ENCODE peak calls at places on chromosomes 11 and 22, in nine cellular contexts. L, S, E, I, B, Q, P, J and R are unnamed samples.

GRCh38 chr22:38202437-38203089 is 769 bp downstream of the MAFF start:
- DNase-seq in L (peak; percentile 89), S (peak; percentile 92), E (peak; percentile 69), I (peak; percentile 65), B (no peak), Q (peak; percentile 86), P (peak; percentile 92), J (peak; percentile 35), R (peak; percentile 96)

GRCh38 chr22:31627223-31627731 is 34.7 kb downstream of the PISD start:
- DNase-seq in L (no peak), S (no peak), E (no peak), I (no peak), B (no peak), Q (no peak), P (no peak), J (no peak), R (peak; percentile 39)

GRCh38 chr11:71272161-71272560 is 19.8 kb upstream of the SHANK2 start:
- DNase-seq in L (no peak), S (no peak), E (no peak), I (no peak), B (no peak), Q (no peak), P (no peak), J (no peak), R (no peak)

GRCh38 chr22:25008666-25009065 is 56.1 kb downstream of the KIAA1671 start:
- DNase-seq in L (no peak), S (no peak), E (no peak), I (no peak), B (no peak), Q (no peak), P (no peak), J (no peak), R (no peak)

GRCh38 chr11:85845052-85845631 is 10.0 kb upstream of the CCDC83 start:
- DNase-seq in L (no peak), S (peak; percentile 51), E (no peak), I (no peak), B (no peak), Q (no peak), P (no peak), J (no peak), R (no peak)

GRCh38 chr22:50621491-50621880 is 6.5 kb downstream of the ARSA start:
- DNase-seq in L (no peak), S (no peak), E (peak; percentile 85), I (peak; percentile 64), B (no peak), Q (peak; percentile 30), P (no peak), J (no peak), R (no peak)

GRCh38 chr11:33375688-33376311 is 118.6 kb downstream of the HIPK3 start:
- DNase-seq in L (no peak), S (peak; percentile 17), E (peak; percentile 34), I (no peak), B (no peak), Q (peak; percentile 75), P (no peak), J (no peak), R (peak; percentile 41)

GRCh38 chr11:126090452-126090851 is 27.8 kb upstream of the CDON start:
- DNase-seq in L (no peak), S (no peak), E (no peak), I (no peak), B (no peak), Q (no peak), P (no peak), J (no peak), R (no peak)

GRCh38 chr11:104402812-104403521 is 239.0 kb upstream of the PDGFD start:
- DNase-seq in L (no peak), S (no peak), E (no peak), I (no peak), B (no peak), Q (no peak), P (no peak), J (no peak), R (no peak)

GRCh38 chr11:122850076-122850631 is 11.9 kb downstream of the CRTAM start:
- DNase-seq in L (no peak), S (peak; percentile 67), E (peak; percentile 37), I (peak; percentile 56), B (no peak), Q (peak; percentile 74), P (no peak), J (no peak), R (peak; percentile 52)

GRCh38 chr22:24185001-24185500 is 3.8 kb downstream of the SUSD2 start:
- DNase-seq in L (no peak), S (no peak), E (no peak), I (no peak), B (no peak), Q (no peak), P (peak; percentile 44), J (no peak), R (no peak)

GRCh38 chr22:29041408-29041807 is 20.2 kb downstream of the C22orf31 start:
- DNase-seq in L (no peak), S (peak; percentile 80), E (no peak), I (no peak), B (no peak), Q (no peak), P (no peak), J (no peak), R (peak; percentile 73)

GRCh38 chr11:71103266-71103665 is 149.1 kb downstream of the SHANK2 start:
- DNase-seq in L (no peak), S (no peak), E (no peak), I (no peak), B (no peak), Q (no peak), P (no peak), J (no peak), R (peak; percentile 59)

GRCh38 chr11:64138413-64138812 is 27.5 kb downstream of the MACROD1 start:
- DNase-seq in L (no peak), S (no peak), E (no peak), I (no peak), B (no peak), Q (peak; percentile 35), P (no peak), J (no peak), R (no peak)

GRCh38 chr11:96794152-96794551 is 404.3 kb downstream of the JRKL start:
- DNase-seq in L (no peak), S (no peak), E (peak; percentile 2), I (no peak), B (no peak), Q (no peak), P (no peak), J (no peak), R (no peak)

GRCh38 chr22:38727530-38728451 is 22.0 kb downstream of the GTPBP1 start:
- DNase-seq in L (no peak), S (no peak), E (no peak), I (no peak), B (no peak), Q (no peak), P (no peak), J (no peak), R (no peak)

GRCh38 chr11:130602700-130603584 is 154.5 kb downstream of the ADAMTS15 start:
- DNase-seq in L (no peak), S (no peak), E (no peak), I (no peak), B (no peak), Q (peak; percentile 86), P (no peak), J (no peak), R (no peak)

GRCh38 chr11:794013-794765 is 3.9 kb downstream of the SLC25A22 start:
- DNase-seq in L (peak; percentile 11), S (no peak), E (no peak), I (no peak), B (no peak), Q (no peak), P (no peak), J (no peak), R (no peak)

GRCh38 chr11:130042093-130042591 is 27.6 kb upstream of the APLP2 start:
- DNase-seq in L (no peak), S (peak; percentile 99), E (no peak), I (no peak), B (no peak), Q (no peak), P (no peak), J (no peak), R (peak; percentile 99)

GRCh38 chr11:93288079-93288478 is 42.5 kb upstream of the DEUP1 start:
- DNase-seq in L (no peak), S (no peak), E (peak; percentile 79), I (no peak), B (no peak), Q (no peak), P (no peak), J (no peak), R (no peak)

GRCh38 chr11:70016666-70017347 is 61.3 kb upstream of the ANO1 start:
- DNase-seq in L (no peak), S (peak; percentile 21), E (no peak), I (no peak), B (no peak), Q (no peak), P (no peak), J (no peak), R (peak; percentile 24)